ENCODE peak calls at places on chromosomes 7 and 10, in eight cellular contexts. E is brain microvascular endothelial cell, Y is tibial nerve, X is HepG2, K is right lobe of liver, A is fibroblast of lung, T is stomach, L is hepatocyte. J is an unnamed sample. For H3K27me3, the result is how much of the 10 kb centered on the place peaks cover.

GRCh38 chr10:29980084-29980483 is 79.3 kb downstream of the JCAD start:
- DNase-seq in E (no peak), X (no peak), K (no peak), A (peak), T (peak), L (no peak), Y (no peak), J (no peak)

GRCh38 chr10:110410329-110411046 is 87.2 kb upstream of the DUSP5 start:
- DNase-seq in L (peak), Y (peak), A (peak), T (peak), E (peak), K (no peak), X (peak), J (peak)

GRCh38 chr10:34433241-34434076 is 381.6 kb downstream of the PARD3 start:
- DNase-seq in K (no peak), A (peak), Y (no peak), T (no peak), L (no peak), E (peak), X (no peak), J (no peak)

GRCh38 chr10:5811387-5811821 is 1.8 kb downstream of the GDI2 start:
- DNase-seq in L (no peak), Y (no peak), E (no peak), K (no peak), A (peak), T (no peak), X (peak), J (peak)

GRCh38 chr7:84104841-84105240 is 89.7 kb downstream of the SEMA3A start:
- DNase-seq in A (no peak), K (no peak), X (no peak), E (no peak), L (no peak), T (no peak), Y (no peak), J (no peak)

GRCh38 chr7:33040803-33041516 is 21.6 kb downstream of the NT5C3A start:
- DNase-seq in T (peak), K (peak), Y (no peak), E (no peak), A (peak), L (peak), X (no peak), J (no peak)

GRCh38 chr7:87413951-87414381 is 61.5 kb downstream of the ABCB4 start:
- DNase-seq in Y (no peak), L (peak), T (no peak), K (no peak), E (peak), X (no peak), A (peak), J (peak)

GRCh38 chr7:151013728-151014497 is 10.4 kb downstream of the ATG9B start:
- DNase-seq in Y (peak), E (peak), X (no peak), A (peak), T (peak), L (peak), K (peak), J (peak)

GRCh38 chr7:106775552-106775936 is 89.5 kb upstream of the PIK3CG start:
- DNase-seq in Y (no peak), T (no peak), K (no peak), A (peak), X (no peak), L (no peak), E (peak), J (peak)

GRCh38 chr7:39300276-39300675 is 265.9 kb upstream of the YAE1 start:
- DNase-seq in X (no peak), K (no peak), T (no peak), L (no peak), Y (no peak), A (no peak), E (no peak), J (no peak)

GRCh38 chr7:116990056-116990455 is 36.8 kb downstream of the ST7 start:
- DNase-seq in X (no peak), E (no peak), A (no peak), Y (no peak), K (no peak), L (no peak), T (no peak), J (no peak)

GRCh38 chr7:143519411-143520131 is 41.9 kb downstream of the TAS2R41 start:
- DNase-seq in K (no peak), Y (peak), T (no peak), X (no peak), A (peak), E (peak), L (no peak), J (no peak)

GRCh38 chr10:71957546-71958275 is 6.5 kb upstream of the CHST3 start:
- DNase-seq in A (no peak), L (no peak), T (no peak), K (no peak), E (no peak), Y (no peak), X (peak), J (no peak)

GRCh38 chr10:76774987-76775603 is 862.5 kb downstream of the KCNMA1 start:
- DNase-seq in K (no peak), T (no peak), X (no peak), A (no peak), Y (no peak), L (no peak), E (no peak), J (no peak)

GRCh38 chr7:121107923-121108498 is 119.5 kb downstream of the CPED1 start:
- DNase-seq in L (peak), T (no peak), X (peak), K (no peak), E (peak), Y (no peak), A (peak), J (peak)

GRCh38 chr7:47458057-47458456 is 123.9 kb downstream of the TNS3 start:
- DNase-seq in Y (peak), L (no peak), X (peak), E (peak), K (peak), A (peak), T (peak), J (no peak)

GRCh38 chr7:151494569-151495284 is 25.0 kb downstream of the RHEB start:
- DNase-seq in T (no peak), E (no peak), X (peak), Y (no peak), K (no peak), A (no peak), L (no peak), J (no peak)

GRCh38 chr10:98033515-98033914 is 3.1 kb upstream of the CRTAC1 start:
- DNase-seq in L (no peak), E (no peak), A (no peak), X (no peak), K (no peak), Y (no peak), T (no peak), J (no peak)

GRCh38 chr10:53597835-53598251 is 825.3 kb upstream of the MBL2 start:
- DNase-seq in E (no peak), X (no peak), A (no peak), L (peak), T (no peak), Y (no peak), K (no peak), J (no peak)

GRCh38 chr7:20374391-20374790 is 43.7 kb downstream of the ITGB8 start:
- DNase-seq in T (no peak), X (no peak), Y (no peak), E (no peak), K (no peak), L (peak), A (no peak), J (no peak)

GRCh38 chr7:130090745-130091532 is 20.6 kb downstream of the KLHDC10 start:
- DNase-seq in Y (no peak), X (no peak), L (no peak), A (no peak), T (no peak), K (no peak), E (no peak), J (no peak)

GRCh38 chr7:155764432-155764798 is 47.8 kb downstream of the SHH start:
- DNase-seq in L (no peak), X (no peak), K (no peak), E (no peak), Y (no peak), A (no peak), T (no peak), J (no peak)

GRCh38 chr10:32437334-32437733 is 8.6 kb upstream of the CCDC7 start:
- DNase-seq in X (no peak), Y (no peak), T (no peak), E (no peak), A (no peak), L (no peak), K (no peak), J (no peak)

GRCh38 chr7:114930829-114931655 is 9.1 kb downstream of the MDFIC start:
- DNase-seq in T (no peak), A (peak), K (no peak), L (no peak), X (no peak), E (peak), Y (no peak), J (no peak)

GRCh38 chr7:43362652-43363428 is 220.1 kb upstream of the STK17A start:
- DNase-seq in X (no peak), K (no peak), A (peak), E (no peak), T (no peak), Y (peak), L (peak), J (no peak)

GRCh38 chr7:24456526-24457214 is 116.6 kb upstream of the PALS2 start:
- DNase-seq in Y (no peak), T (no peak), X (peak), L (peak), E (no peak), K (peak), A (no peak), J (no peak)

GRCh38 chr10:36494386-36494785 is 631.0 kb upstream of the ANKRD30A start:
- DNase-seq in Y (no peak), K (no peak), L (peak), T (no peak), E (peak), X (no peak), A (peak), J (peak)

GRCh38 chr7:50112250-50112649 is 19.2 kb upstream of the ZPBP start:
- DNase-seq in L (no peak), Y (no peak), T (no peak), X (no peak), K (no peak), A (no peak), E (no peak), J (no peak)

GRCh38 chr7:44772867-44773266 is 23.6 kb upstream of the PPIA start:
- DNase-seq in X (peak), L (no peak), K (no peak), A (no peak), Y (no peak), E (no peak), T (no peak), J (no peak)

GRCh38 chr7:151691449-151691848 is 171.8 kb upstream of the RHEB start:
- DNase-seq in X (no peak), A (no peak), L (no peak), K (no peak), Y (no peak), T (no peak), E (no peak), J (no peak)

GRCh38 chr10:8511026-8511425 is 456.5 kb downstream of the GATA3 start:
- DNase-seq in T (no peak), A (no peak), E (no peak), X (no peak), Y (no peak), K (no peak), L (no peak), J (no peak)

GRCh38 chr7:151058766-151059361 is 525 bp upstream of the SLC4A2 start:
- DNase-seq in Y (no peak), E (no peak), L (peak), T (no peak), X (no peak), A (no peak), K (no peak), J (peak)

GRCh38 chr10:17783751-17784150 is 25.4 kb upstream of the MRC1 start:
- DNase-seq in T (no peak), K (no peak), L (no peak), A (no peak), E (no peak), X (no peak), Y (no peak), J (no peak)

GRCh38 chr10:127441350-127442219 is 107.5 kb upstream of the NPS start:
- DNase-seq in L (no peak), A (no peak), K (no peak), T (no peak), E (no peak), X (no peak), Y (no peak), J (no peak)

GRCh38 chr10:99393683-99394082 is 36.7 kb downstream of the GOT1 start:
- DNase-seq in A (no peak), Y (no peak), T (no peak), X (no peak), E (no peak), K (no peak), L (no peak), J (no peak)

GRCh38 chr10:75035975-75036708 is 75.3 kb upstream of the SAMD8 start:
- DNase-seq in Y (no peak), K (no peak), X (no peak), A (peak), T (no peak), E (no peak), L (no peak), J (no peak)

GRCh38 chr7:115099906-115100305 is 178.0 kb downstream of the MDFIC start:
- DNase-seq in T (no peak), A (peak), K (no peak), L (peak), X (peak), E (peak), Y (no peak), J (peak)

GRCh38 chr7:6172331-6173295 is 99.8 kb downstream of the CYTH3 start:
- DNase-seq in X (no peak), E (no peak), T (no peak), L (no peak), A (no peak), K (no peak), Y (no peak), J (no peak)

DNA sequence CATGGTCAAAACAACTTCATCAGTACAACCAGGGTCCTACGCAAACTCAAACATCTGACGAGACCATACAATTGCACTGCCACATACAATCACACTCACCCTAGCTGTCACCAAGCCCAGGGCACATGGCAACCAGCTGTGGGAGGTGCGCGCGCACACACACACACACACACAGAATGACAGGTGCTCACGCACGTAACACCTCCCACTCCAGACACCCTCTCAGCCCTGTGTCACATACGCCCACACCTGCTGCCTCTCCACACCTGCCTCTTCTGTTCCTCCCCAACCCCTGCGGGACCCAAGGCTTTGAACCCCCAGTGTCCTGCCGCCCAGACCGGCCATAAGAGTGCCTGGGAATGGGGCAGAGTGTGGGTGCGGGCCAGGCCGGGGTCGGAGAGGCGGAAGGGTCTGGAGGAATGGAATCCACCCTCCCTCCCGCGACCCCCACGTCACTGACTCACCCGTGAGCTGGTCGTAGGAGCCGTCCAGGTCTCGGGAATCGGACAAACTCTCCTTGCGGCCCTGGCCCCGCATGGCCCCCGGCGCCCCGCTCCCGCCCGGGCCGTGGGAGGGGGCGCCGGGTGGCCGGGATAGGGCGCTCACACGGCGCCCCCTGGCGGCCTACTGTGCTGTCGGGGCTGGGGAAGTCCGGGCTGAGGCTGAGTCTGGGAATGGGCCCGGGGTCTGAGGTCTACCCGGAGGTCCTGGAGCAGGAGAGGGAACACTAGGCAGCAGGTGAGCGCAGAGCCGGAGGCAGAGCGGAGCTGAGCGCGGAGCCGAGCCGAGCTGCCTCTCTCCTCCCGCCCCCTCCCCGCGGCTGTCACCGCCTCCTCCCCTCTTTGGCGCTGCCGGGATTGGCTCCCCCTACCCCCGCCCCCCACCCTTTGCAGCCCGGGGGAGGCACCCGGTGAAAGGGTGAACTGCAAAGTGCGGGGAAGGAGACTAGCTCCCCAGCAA is at the start of gene KCNIP2:
- DNase-seq in T (no peak), K (no peak), X (no peak), A (no peak), E (no peak), L (peak), Y (no peak), J (no peak)
- H3K27me3 ChIP-seq in T (under half), K (under half), X (under half), A (under half), E (under half), L (under half), Y (under half), J (under half)

GRCh38 chr10:82861889-82862288 is 986.9 kb downstream of the NRG3 start:
- DNase-seq in Y (no peak), E (no peak), T (no peak), L (no peak), A (no peak), X (no peak), K (no peak), J (no peak)

GRCh38 chr10:82856953-82857352 is 982.0 kb downstream of the NRG3 start:
- DNase-seq in T (no peak), X (no peak), Y (no peak), L (no peak), A (no peak), E (no peak), K (no peak), J (no peak)
- H3K4me3 ChIP-seq in T (no peak), X (no peak), Y (no peak), L (no peak), A (no peak), E (no peak), K (no peak), J (no peak)

GRCh38 chr10:92734288-92734687 is 44.5 kb downstream of the HHEX start:
- DNase-seq in Y (no peak), E (no peak), T (no peak), A (no peak), L (no peak), K (peak), X (no peak), J (no peak)

GRCh38 chr10:92737484-92737883 is 47.7 kb downstream of the HHEX start:
- DNase-seq in E (no peak), Y (no peak), A (no peak), X (peak), T (no peak), L (no peak), K (no peak), J (no peak)

GRCh38 chr10:92740762-92741161 is 51.0 kb downstream of the HHEX start:
- DNase-seq in Y (no peak), X (no peak), A (no peak), T (no peak), E (peak), K (no peak), L (no peak), J (no peak)

GRCh38 chr10:92732958-92733357 is 43.2 kb downstream of the HHEX start:
- DNase-seq in A (no peak), E (no peak), Y (no peak), K (no peak), T (no peak), L (no peak), X (no peak), J (no peak)

GRCh38 chr10:92735938-92736337 is 46.2 kb downstream of the HHEX start:
- DNase-seq in X (no peak), Y (no peak), K (no peak), E (no peak), L (no peak), T (no peak), A (no peak), J (no peak)
- H3K27me3 ChIP-seq in X (under half), Y (under half), K (under half), E (under half), L (under half), T (under half), A (under half), J (under half)

DNA sequence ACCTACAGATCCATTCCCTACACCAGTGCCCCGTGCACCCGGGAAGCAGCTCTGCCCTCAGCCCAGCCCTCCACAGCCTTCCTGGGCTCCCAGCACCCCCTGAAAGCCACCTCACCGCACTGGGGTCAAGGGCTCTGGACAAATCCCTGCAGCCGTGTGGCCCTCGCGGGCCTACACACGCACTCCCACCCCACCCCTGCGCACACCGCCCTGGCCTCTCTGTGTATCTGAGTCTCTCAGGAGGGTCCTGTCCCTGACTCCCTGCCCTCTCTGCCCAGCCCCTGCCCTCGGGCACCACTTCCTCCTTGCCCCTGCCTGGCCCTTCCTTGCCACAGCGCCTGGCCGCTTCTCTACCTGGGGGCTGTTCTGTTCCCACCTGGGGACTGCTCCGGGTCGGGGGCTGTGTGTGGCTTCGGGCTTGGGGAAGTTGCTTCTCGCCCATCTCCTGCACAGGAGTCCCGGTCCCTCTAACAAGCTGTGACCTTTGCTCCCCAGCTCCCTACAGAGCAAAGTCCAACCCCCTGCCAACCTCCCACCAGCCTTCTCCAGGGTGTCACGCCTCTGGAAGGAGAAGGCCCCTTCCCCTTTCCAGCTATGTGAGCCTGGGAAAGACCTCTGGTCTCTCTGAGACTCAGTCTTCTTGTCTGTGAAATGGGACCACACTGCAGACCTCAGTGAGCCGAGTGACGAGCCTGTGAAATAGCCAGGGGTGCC is 1.5 kb downstream of the TMEM184A start:
- DNase-seq in A (no peak), Y (no peak), X (no peak), K (no peak), L (no peak), T (no peak), E (no peak), J (no peak)
- H3K4me3 ChIP-seq in A (no peak), Y (no peak), X (peak), K (peak), L (no peak), T (peak), E (no peak), J (peak)

J was measured in SJSA1.